ENCODE peak calls at places on chromosomes 13 and 19, in five cellular contexts. Z, I, S, J and L are unnamed samples.

GRCh38 chr13:74077375-74077774 is 56.8 kb downstream of the KLF12 start:
- DNase-seq in Z (no peak), I (no peak), S (no peak), J (no peak), L (no peak)

GRCh38 chr13:55538424-55538823 is 1602.3 kb upstream of the PRR20A start:
- DNase-seq in Z (no peak), I (no peak), S (no peak), J (no peak), L (no peak)

GRCh38 chr19:48715681-48716171 is 3.8 kb downstream of the MAMSTR start:
- DNase-seq in Z (no peak), I (no peak), S (no peak), J (no peak), L (no peak)

GRCh38 chr19:590396-590745 is 690 bp downstream of the HCN2 start:
- DNase-seq in Z (no peak), I (no peak), S (peak), J (peak), L (no peak)

GRCh38 chr19:49161987-49162386 is 4.4 kb downstream of the TRPM4 start:
- DNase-seq in Z (no peak), I (no peak), S (no peak), J (peak), L (no peak)

GRCh38 chr13:95552539-95553270 is at the start of gene CLDN10:
- DNase-seq in Z (no peak), I (no peak), S (peak), J (no peak), L (no peak)

GRCh38 chr13:48808689-48809088 is 155.0 kb downstream of the CYSLTR2 start:
- DNase-seq in Z (no peak), I (no peak), S (no peak), J (peak), L (no peak)

GRCh38 chr13:106117035-106117434 is 418.4 kb downstream of the EFNB2 start:
- DNase-seq in Z (peak), I (peak), S (no peak), J (peak), L (no peak)

GRCh38 chr13:32802159-32802558 is 214.1 kb upstream of the KL start:
- DNase-seq in Z (no peak), I (no peak), S (no peak), J (no peak), L (no peak)

GRCh38 chr13:97367016-97367415 is 67.0 kb upstream of the RAP2A start:
- DNase-seq in Z (peak), I (no peak), S (no peak), J (peak), L (no peak)

GRCh38 chr19:35247526-35248309 is 1.1 kb upstream of the LSR start:
- DNase-seq in Z (no peak), I (peak), S (peak), J (no peak), L (peak)

GRCh38 chr13:110759710-110760109 is 46.2 kb downstream of the ING1 start:
- DNase-seq in Z (peak), I (peak), S (no peak), J (peak), L (no peak)

GRCh38 chr13:109191422-109191821 is 562.0 kb downstream of the MYO16 start:
- DNase-seq in Z (no peak), I (no peak), S (no peak), J (no peak), L (no peak)

GRCh38 chr19:56980864-56981263 is 138.9 kb upstream of the USP29 start:
- DNase-seq in Z (no peak), I (no peak), S (no peak), J (no peak), L (no peak)

GRCh38 chr13:75843033-75843432 is 206.9 kb downstream of the LMO7 start:
- DNase-seq in Z (no peak), I (no peak), S (no peak), J (no peak), L (no peak)

GRCh38 chr13:51729853-51730553 is 74.0 kb downstream of the DHRS12 start:
- DNase-seq in Z (peak), I (peak), S (no peak), J (peak), L (no peak)

GRCh38 chr13:107211073-107211472 is 643.1 kb upstream of the ARGLU1 start:
- DNase-seq in Z (peak), I (peak), S (peak), J (peak), L (no peak)

GRCh38 chr13:44415815-44416214 is 42.2 kb downstream of the SERP2 start:
- DNase-seq in Z (no peak), I (no peak), S (no peak), J (no peak), L (no peak)

GRCh38 chr19:43660301-43660700 is 9.7 kb downstream of the PLAUR start:
- DNase-seq in Z (no peak), I (no peak), S (no peak), J (no peak), L (no peak)
- TF ChIP-seq CTCF in Z (no peak), I (no peak), S (no peak), J (no peak), L (no peak)

GRCh38 chr13:37138169-37138568 is 32.7 kb upstream of the CSNK1A1L start:
- DNase-seq in Z (no peak), I (no peak), S (no peak), J (no peak), L (no peak)
- TF ChIP-seq CTCF in Z (peak), I (peak), S (peak), J (peak), L (no peak)

GRCh38 chr19:45687599-45687998 is 4.2 kb downstream of the SNRPD2 start:
- DNase-seq in Z (no peak), I (no peak), S (no peak), J (no peak), L (no peak)
- TF ChIP-seq CTCF in Z (no peak), I (no peak), S (no peak), J (no peak), L (no peak)

GRCh38 chr13:39209731-39210633 is 171.7 kb downstream of the NHLRC3 start:
- DNase-seq in Z (no peak), I (no peak), S (no peak), J (no peak), L (no peak)

GRCh38 chr13:39215971-39216370 is 177.7 kb downstream of the NHLRC3 start:
- DNase-seq in Z (no peak), I (no peak), S (no peak), J (no peak), L (no peak)

GRCh38 chr13:39210961-39211534 is 172.8 kb downstream of the NHLRC3 start:
- DNase-seq in Z (no peak), I (no peak), S (no peak), J (no peak), L (no peak)
- TF ChIP-seq CTCF in Z (no peak), I (no peak), S (no peak), J (no peak), L (no peak)